ENCODE peak calls at places on chromosomes 2 and 18, in four cellular contexts. N, M, F and Z are unnamed samples.

GRCh38 chr2:68423966-68424650 is 43.0 kb downstream of the FBXO48 start:
- DNase-seq in F (no peak), N (no peak), M (no peak), Z (no peak)

GRCh38 chr2:238101891-238102841 is 2.0 kb downstream of the ESPNL start:
- DNase-seq in M (no peak), N (no peak), F (peak; percentile 46), Z (no peak)

GRCh38 chr2:85215074-85216050 is 82.2 kb downstream of the TCF7L1 start:
- DNase-seq in F (peak; percentile 58), N (no peak), M (no peak), Z (no peak)

GRCh38 chr2:212392048-212392447 is 146.6 kb downstream of the ERBB4 start:
- DNase-seq in N (no peak), F (no peak), M (no peak), Z (no peak)

GRCh38 chr2:102428573-102428972 is 5.6 kb downstream of the IL18RAP start:
- DNase-seq in N (no peak), M (no peak), F (no peak), Z (no peak)

GRCh38 chr2:56348382-56348781 is 164.6 kb downstream of the CCDC85A start:
- DNase-seq in M (no peak), N (no peak), F (no peak), Z (no peak)

GRCh38 chr18:79912409-79912991 is 39.0 kb downstream of the SLC66A2 start:
- DNase-seq in F (peak; percentile 80), N (no peak), M (no peak), Z (no peak)

GRCh38 chr2:165941827-165942226 is 11.7 kb downstream of the TTC21B start:
- DNase-seq in F (no peak), M (no peak), N (no peak), Z (no peak)

GRCh38 chr18:74499633-74500032 is 3.5 kb downstream of the CNDP2 start:
- DNase-seq in N (peak; percentile 41), F (peak; percentile 83), M (no peak), Z (peak; percentile 52)

GRCh38 chr2:40164736-40165502 is 287.0 kb downstream of the SLC8A1 start:
- DNase-seq in N (no peak), M (no peak), F (no peak), Z (peak; percentile 14)

GRCh38 chr2:27086722-27087446 is at the start of gene KHK:
- DNase-seq in N (peak; percentile 61), M (no peak), F (peak; percentile 72), Z (peak; percentile 49)
- TF ChIP-seq CTCF in N (peak; percentile 33), M (no peak), F (no peak), Z (no peak)

GRCh38 chr18:8165095-8165494 is 444.1 kb upstream of the RAB12 start:
- DNase-seq in F (no peak), M (no peak), N (no peak), Z (no peak)
- H3K36me3 ChIP-seq in F (no peaks in the 10 kb centered on the region), M (no peaks in the 10 kb centered on the region), N (no peaks in the 10 kb centered on the region), Z (no peaks in the 10 kb centered on the region)

DNA sequence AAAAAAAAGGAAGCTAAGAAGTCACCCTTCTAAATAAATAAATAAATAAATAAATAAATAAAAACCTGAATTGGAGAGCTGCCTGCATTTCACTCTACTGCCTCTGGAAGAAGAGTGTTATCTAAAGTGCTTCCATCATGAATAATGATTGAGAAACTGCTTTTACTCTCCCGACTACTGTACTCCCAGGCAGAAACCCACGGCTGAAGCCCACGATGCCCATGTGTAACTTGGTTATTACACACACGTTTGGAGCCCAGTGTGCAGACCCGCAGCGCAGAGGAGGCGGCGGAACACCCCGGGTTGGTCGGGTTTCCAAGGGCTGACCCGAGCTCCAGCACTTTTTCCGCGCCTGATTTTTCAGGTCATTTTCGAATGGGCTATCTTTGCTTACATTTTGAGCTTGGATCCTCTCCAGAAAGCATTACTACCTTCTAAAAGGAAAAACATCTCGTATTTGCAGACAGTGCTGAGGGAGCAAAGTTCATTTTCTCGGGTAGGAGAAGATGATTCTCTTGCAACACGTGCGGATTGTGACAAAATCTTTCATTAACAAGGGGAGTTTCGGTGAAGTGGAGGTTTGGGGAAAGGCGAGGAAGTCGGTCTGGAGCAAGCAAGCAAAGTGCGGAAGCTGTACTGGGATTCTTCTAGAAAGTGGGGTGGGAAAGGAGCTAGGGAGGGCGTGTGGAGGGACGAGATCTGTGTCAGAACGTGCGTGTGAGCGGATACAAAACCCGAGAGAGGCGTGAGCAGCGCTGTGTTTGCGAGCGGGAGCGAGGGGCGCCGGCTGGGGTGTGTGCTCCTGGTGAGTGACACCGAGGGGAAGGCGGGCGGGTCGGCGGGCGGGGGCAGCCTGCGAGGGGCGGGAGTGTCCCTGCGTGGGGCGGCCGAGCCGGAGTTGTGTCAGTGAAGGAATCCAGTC is at the start of gene SPATS2L:
- DNase-seq in F (peak; percentile 88), M (peak; percentile 31), N (peak; percentile 86), Z (peak; percentile 78)
- TF ChIP-seq CTCF in F (peak; percentile 9), M (no peak), N (peak; percentile 32), Z (peak; percentile 14)

GRCh38 chr2:219209818-219210571 is 3.4 kb downstream of the ZFAND2B start:
- DNase-seq in F (no peak), M (no peak), N (no peak), Z (no peak)
- H3K36me3 ChIP-seq in F (peaks cover 75% of the 10 kb centered on the region), M (peaks cover 25% of the 10 kb centered on the region), N (peaks cover 63% of the 10 kb centered on the region), Z (peaks cover 60% of the 10 kb centered on the region)

GRCh38 chr2:208037564-208038487 is 12.5 kb upstream of the PLEKHM3 start:
- DNase-seq in F (no peak), M (no peak), N (no peak), Z (no peak)

GRCh38 chr2:208034503-208035140 is 9.3 kb upstream of the PLEKHM3 start:
- DNase-seq in F (no peak), N (no peak), M (no peak), Z (no peak)

GRCh38 chr2:208031608-208032019 is 6.3 kb upstream of the PLEKHM3 start:
- DNase-seq in M (no peak), F (no peak), N (no peak), Z (no peak)

GRCh38 chr2:208036357-208036756 is 11.0 kb upstream of the PLEKHM3 start:
- DNase-seq in M (no peak), F (no peak), N (no peak), Z (no peak)

GRCh38 chr2:208033701-208034502 is 8.6 kb upstream of the PLEKHM3 start:
- DNase-seq in N (peak; percentile 20), M (no peak), F (no peak), Z (peak; percentile 64)
- TF ChIP-seq CTCF in N (peak; percentile 62), M (no peak), F (peak; percentile 32), Z (peak; percentile 43)

DNA sequence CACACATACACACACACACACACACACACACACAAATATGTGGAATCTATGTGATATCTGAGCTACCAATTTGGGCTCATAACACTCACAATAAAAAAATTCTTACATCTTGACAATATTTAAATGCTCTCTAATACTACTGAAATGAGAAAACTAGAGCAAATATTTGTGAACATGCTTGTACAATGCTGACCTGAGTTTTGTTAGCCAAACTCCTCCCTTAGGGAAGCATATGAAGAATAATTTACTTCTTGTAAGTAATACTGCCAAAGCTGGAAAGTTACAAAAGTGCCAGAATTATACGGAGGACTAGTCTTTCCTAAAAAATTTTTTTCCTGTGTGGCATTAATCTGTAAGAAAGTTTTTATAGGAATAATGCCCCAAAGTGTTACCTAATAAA is 18.5 kb downstream of the MBD2 start:
- DNase-seq in F (no peak), M (no peak), N (no peak), Z (no peak)
- H3K36me3 ChIP-seq in F (peaks cover 36% of the 10 kb centered on the region), M (peaks cover 4% of the 10 kb centered on the region), N (peaks cover 29% of the 10 kb centered on the region), Z (no peaks in the 10 kb centered on the region)